ENCODE peak calls at places on chromosomes 11 and 22, in seven cellular contexts. One of them, this sample, is unnamed. For H3K4me1, the result is how much of the 10 kb centered on the place peaks cover.

GRCh38 chr22:46577361-46578249 is 40.2 kb upstream of the CELSR1 start:
- DNase-seq in tibial artery: peak
- DNase-seq in heart left ventricle: peak
- DNase-seq in lower lobe of right lung: peak
- DNase-seq in HCT116: no peak
- DNase-seq in GM12878: no peak
- DNase-seq in CD4-positive, CD25-positive, alpha-beta regulatory T cell: peak
- DNase-seq in this sample: no peak

GRCh38 chr11:108713076-108713790 is 48.4 kb downstream of the DDX10 start:
- DNase-seq in heart left ventricle: no peak
- DNase-seq in HCT116: no peak
- DNase-seq in lower lobe of right lung: no peak
- DNase-seq in GM12878: peak
- DNase-seq in CD4-positive, CD25-positive, alpha-beta regulatory T cell: no peak
- DNase-seq in tibial artery: no peak
- DNase-seq in this sample: no peak

GRCh38 chr11:112062923-112063322 is 10.9 kb downstream of the PIH1D2 start:
- DNase-seq in lower lobe of right lung: no peak
- DNase-seq in tibial artery: no peak
- DNase-seq in CD4-positive, CD25-positive, alpha-beta regulatory T cell: no peak
- DNase-seq in heart left ventricle: no peak
- DNase-seq in HCT116: no peak
- DNase-seq in GM12878: no peak
- DNase-seq in this sample: no peak

GRCh38 chr22:26482171-26482570 is 1.4 kb downstream of the HPS4 start:
- DNase-seq in heart left ventricle: no peak
- DNase-seq in tibial artery: no peak
- DNase-seq in lower lobe of right lung: no peak
- DNase-seq in GM12878: no peak
- DNase-seq in CD4-positive, CD25-positive, alpha-beta regulatory T cell: no peak
- DNase-seq in HCT116: no peak
- DNase-seq in this sample: no peak

GRCh38 chr11:70641366-70641765 is 243.0 kb downstream of the CTTN start:
- DNase-seq in heart left ventricle: no peak
- DNase-seq in CD4-positive, CD25-positive, alpha-beta regulatory T cell: no peak
- DNase-seq in HCT116: no peak
- DNase-seq in lower lobe of right lung: no peak
- DNase-seq in tibial artery: no peak
- DNase-seq in GM12878: no peak
- DNase-seq in this sample: no peak

GRCh38 chr11:2667940-2668339 is 31.9 kb downstream of the KCNQ1OT1 start:
- DNase-seq in lower lobe of right lung: no peak
- DNase-seq in tibial artery: no peak
- DNase-seq in heart left ventricle: no peak
- DNase-seq in CD4-positive, CD25-positive, alpha-beta regulatory T cell: no peak
- DNase-seq in GM12878: no peak
- DNase-seq in HCT116: no peak
- DNase-seq in this sample: peak

GRCh38 chr11:116348226-116348625 is 424.6 kb downstream of the BUD13 start:
- DNase-seq in heart left ventricle: no peak
- DNase-seq in GM12878: no peak
- DNase-seq in tibial artery: no peak
- DNase-seq in HCT116: no peak
- DNase-seq in CD4-positive, CD25-positive, alpha-beta regulatory T cell: no peak
- DNase-seq in lower lobe of right lung: no peak
- DNase-seq in this sample: no peak

GRCh38 chr22:47247609-47248240 is 485.3 kb downstream of the TBC1D22A start:
- DNase-seq in GM12878: no peak
- DNase-seq in heart left ventricle: no peak
- DNase-seq in tibial artery: no peak
- DNase-seq in lower lobe of right lung: no peak
- DNase-seq in CD4-positive, CD25-positive, alpha-beta regulatory T cell: no peak
- DNase-seq in HCT116: no peak
- DNase-seq in this sample: peak

GRCh38 chr22:38112361-38112760 is 1.9 kb upstream of the BAIAP2L2 start:
- DNase-seq in GM12878: no peak
- DNase-seq in HCT116: no peak
- DNase-seq in tibial artery: no peak
- DNase-seq in CD4-positive, CD25-positive, alpha-beta regulatory T cell: no peak
- DNase-seq in lower lobe of right lung: no peak
- DNase-seq in heart left ventricle: peak
- DNase-seq in this sample: no peak

GRCh38 chr11:92978226-92979111 is 9.0 kb downstream of the MTNR1B start:
- DNase-seq in lower lobe of right lung: no peak
- DNase-seq in GM12878: no peak
- DNase-seq in HCT116: no peak
- DNase-seq in tibial artery: no peak
- DNase-seq in heart left ventricle: no peak
- DNase-seq in CD4-positive, CD25-positive, alpha-beta regulatory T cell: no peak
- DNase-seq in this sample: no peak

GRCh38 chr11:77590194-77590591 is 440 bp downstream of the AQP11 start:
- DNase-seq in lower lobe of right lung: no peak
- DNase-seq in HCT116: no peak
- DNase-seq in CD4-positive, CD25-positive, alpha-beta regulatory T cell: peak
- DNase-seq in GM12878: no peak
- DNase-seq in heart left ventricle: peak
- DNase-seq in tibial artery: peak
- DNase-seq in this sample: no peak

GRCh38 chr22:39207141-39208012 is 37.4 kb downstream of the PDGFB start:
- DNase-seq in tibial artery: peak
- DNase-seq in GM12878: no peak
- DNase-seq in lower lobe of right lung: peak
- DNase-seq in HCT116: no peak
- DNase-seq in heart left ventricle: no peak
- DNase-seq in CD4-positive, CD25-positive, alpha-beta regulatory T cell: no peak
- DNase-seq in this sample: no peak

GRCh38 chr11:76790251-76790650 is 7.1 kb downstream of the TSKU start:
- DNase-seq in GM12878: no peak
- DNase-seq in CD4-positive, CD25-positive, alpha-beta regulatory T cell: no peak
- DNase-seq in HCT116: no peak
- DNase-seq in tibial artery: peak
- DNase-seq in lower lobe of right lung: no peak
- DNase-seq in heart left ventricle: no peak
- DNase-seq in this sample: no peak

GRCh38 chr11:553083-553948 is 7.2 kb downstream of the LMNTD2 start:
- DNase-seq in heart left ventricle: no peak
- DNase-seq in tibial artery: no peak
- DNase-seq in GM12878: no peak
- DNase-seq in lower lobe of right lung: no peak
- DNase-seq in CD4-positive, CD25-positive, alpha-beta regulatory T cell: no peak
- DNase-seq in HCT116: no peak
- DNase-seq in this sample: no peak

GRCh38 chr11:550021-550745 is 10.4 kb downstream of the LMNTD2 start:
- DNase-seq in GM12878: no peak
- DNase-seq in CD4-positive, CD25-positive, alpha-beta regulatory T cell: no peak
- DNase-seq in heart left ventricle: no peak
- DNase-seq in lower lobe of right lung: no peak
- DNase-seq in tibial artery: no peak
- DNase-seq in HCT116: no peak
- DNase-seq in this sample: no peak

GRCh38 chr11:550746-551085 is 9.8 kb downstream of the LMNTD2 start:
- DNase-seq in heart left ventricle: no peak
- DNase-seq in lower lobe of right lung: no peak
- DNase-seq in GM12878: no peak
- DNase-seq in tibial artery: no peak
- DNase-seq in CD4-positive, CD25-positive, alpha-beta regulatory T cell: no peak
- DNase-seq in HCT116: no peak
- DNase-seq in this sample: no peak

GRCh38 chr11:551131-551530 is 9.4 kb downstream of the LMNTD2 start:
- DNase-seq in tibial artery: no peak
- DNase-seq in GM12878: no peak
- DNase-seq in heart left ventricle: no peak
- DNase-seq in lower lobe of right lung: no peak
- DNase-seq in HCT116: no peak
- DNase-seq in CD4-positive, CD25-positive, alpha-beta regulatory T cell: no peak
- DNase-seq in this sample: no peak

DNA sequence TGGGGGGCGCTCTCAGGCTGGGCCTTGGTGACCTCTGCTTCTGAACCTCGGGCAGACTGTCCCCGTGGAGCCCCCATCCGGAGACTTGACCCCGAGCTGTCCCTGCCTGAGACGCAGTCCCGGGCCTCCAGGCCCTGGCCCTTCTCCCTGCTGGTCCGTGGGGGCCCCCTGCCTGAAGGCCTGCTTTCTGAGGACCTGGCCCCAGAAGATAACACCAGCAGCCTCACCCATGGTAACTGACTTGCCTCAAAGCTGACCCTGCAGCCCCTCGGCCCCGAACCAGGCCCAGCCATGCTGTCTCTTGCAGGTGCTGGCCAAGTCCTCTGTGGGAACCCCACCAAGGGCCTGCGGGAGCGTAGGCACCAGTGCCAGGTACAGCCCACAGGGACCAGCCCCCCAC is 8.9 kb downstream of the LMNTD2 start:
- DNase-seq in heart left ventricle: no peak
- DNase-seq in HCT116: no peak
- DNase-seq in GM12878: no peak
- DNase-seq in CD4-positive, CD25-positive, alpha-beta regulatory T cell: no peak
- DNase-seq in tibial artery: no peak
- DNase-seq in lower lobe of right lung: no peak
- DNase-seq in this sample: no peak
- H3K4me1 ChIP-seq in heart left ventricle: under half
- H3K4me1 ChIP-seq in HCT116: under half
- H3K4me1 ChIP-seq in GM12878: under half
- H3K4me1 ChIP-seq in CD4-positive, CD25-positive, alpha-beta regulatory T cell: under half
- H3K4me1 ChIP-seq in tibial artery: under half
- H3K4me1 ChIP-seq in lower lobe of right lung: under half
- H3K4me1 ChIP-seq in this sample: under half

GRCh38 chr11:128906185-128907065 is 15.3 kb downstream of the KCNJ5 start:
- DNase-seq in CD4-positive, CD25-positive, alpha-beta regulatory T cell: no peak
- DNase-seq in HCT116: no peak
- DNase-seq in tibial artery: no peak
- DNase-seq in GM12878: no peak
- DNase-seq in heart left ventricle: no peak
- DNase-seq in lower lobe of right lung: no peak
- DNase-seq in this sample: no peak
- H3K4me3 ChIP-seq in CD4-positive, CD25-positive, alpha-beta regulatory T cell: peak
- H3K4me3 ChIP-seq in HCT116: peak
- H3K4me3 ChIP-seq in tibial artery: peak
- H3K4me3 ChIP-seq in GM12878: peak
- H3K4me3 ChIP-seq in heart left ventricle: no peak
- H3K4me3 ChIP-seq in lower lobe of right lung: peak
- H3K4me3 ChIP-seq in this sample: peak

GRCh38 chr11:130737866-130738431 is 178.3 kb downstream of the SNX19 start:
- DNase-seq in lower lobe of right lung: no peak
- DNase-seq in tibial artery: no peak
- DNase-seq in GM12878: no peak
- DNase-seq in CD4-positive, CD25-positive, alpha-beta regulatory T cell: no peak
- DNase-seq in heart left ventricle: peak
- DNase-seq in HCT116: no peak
- DNase-seq in this sample: no peak

GRCh38 chr11:130738618-130739017 is 177.7 kb downstream of the SNX19 start:
- DNase-seq in heart left ventricle: no peak
- DNase-seq in HCT116: no peak
- DNase-seq in tibial artery: no peak
- DNase-seq in CD4-positive, CD25-positive, alpha-beta regulatory T cell: no peak
- DNase-seq in lower lobe of right lung: no peak
- DNase-seq in GM12878: no peak
- DNase-seq in this sample: no peak

GRCh38 chr11:130732476-130732875 is 183.8 kb downstream of the SNX19 start:
- DNase-seq in lower lobe of right lung: no peak
- DNase-seq in HCT116: no peak
- DNase-seq in GM12878: no peak
- DNase-seq in heart left ventricle: no peak
- DNase-seq in CD4-positive, CD25-positive, alpha-beta regulatory T cell: no peak
- DNase-seq in tibial artery: no peak
- DNase-seq in this sample: no peak

GRCh38 chr11:130740819-130741218 is 175.5 kb downstream of the SNX19 start:
- DNase-seq in GM12878: no peak
- DNase-seq in HCT116: no peak
- DNase-seq in tibial artery: no peak
- DNase-seq in lower lobe of right lung: no peak
- DNase-seq in CD4-positive, CD25-positive, alpha-beta regulatory T cell: no peak
- DNase-seq in heart left ventricle: no peak
- DNase-seq in this sample: no peak

DNA sequence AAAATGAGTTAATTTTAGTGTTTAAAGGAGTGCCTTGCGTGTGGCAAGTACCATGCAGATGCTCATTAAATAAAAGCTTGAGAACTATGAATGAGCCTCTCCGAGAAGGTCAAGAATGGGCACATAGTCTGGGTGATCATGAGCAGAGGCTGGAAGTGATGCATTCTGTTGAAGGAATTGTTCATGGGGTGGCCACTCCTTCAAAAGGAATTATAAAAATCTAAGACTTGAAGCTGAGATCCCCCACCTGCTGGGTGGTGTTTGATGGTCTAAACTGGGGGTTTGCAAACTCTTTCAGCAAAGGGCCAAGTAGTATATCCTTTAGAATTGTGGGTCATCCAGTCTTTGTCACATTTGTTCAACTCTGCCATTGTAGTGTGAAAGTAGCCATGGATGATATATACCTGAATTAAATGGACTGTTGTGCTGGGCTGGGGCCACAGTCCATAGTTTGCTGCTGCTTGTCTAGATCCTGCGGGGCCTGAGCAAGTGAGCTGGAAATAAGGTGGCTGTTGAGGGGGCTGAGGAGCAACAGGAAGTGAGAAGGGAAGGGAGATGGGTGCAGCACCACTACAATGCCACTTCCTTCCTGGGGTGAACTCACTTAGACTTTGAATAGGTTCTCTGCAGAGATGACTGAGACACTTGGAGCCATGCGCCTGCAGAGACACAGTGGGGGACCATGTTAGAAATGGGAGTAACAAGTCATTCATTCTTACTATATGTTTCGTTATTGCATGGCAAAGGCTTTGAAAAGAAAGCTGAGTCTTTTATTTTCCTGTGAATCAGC is 179.0 kb downstream of the SNX19 start:
- DNase-seq in HCT116: no peak
- DNase-seq in tibial artery: no peak
- DNase-seq in lower lobe of right lung: no peak
- DNase-seq in CD4-positive, CD25-positive, alpha-beta regulatory T cell: no peak
- DNase-seq in heart left ventricle: no peak
- DNase-seq in GM12878: no peak
- DNase-seq in this sample: no peak
- H3K27ac ChIP-seq in HCT116: no peak
- H3K27ac ChIP-seq in tibial artery: no peak
- H3K27ac ChIP-seq in lower lobe of right lung: no peak
- H3K27ac ChIP-seq in CD4-positive, CD25-positive, alpha-beta regulatory T cell: no peak
- H3K27ac ChIP-seq in heart left ventricle: peak
- H3K27ac ChIP-seq in GM12878: no peak
- H3K27ac ChIP-seq in this sample: peak

GRCh38 chr11:73997120-73997772 is 11.6 kb downstream of the UCP3 start:
- DNase-seq in lower lobe of right lung: no peak
- DNase-seq in HCT116: no peak
- DNase-seq in GM12878: no peak
- DNase-seq in CD4-positive, CD25-positive, alpha-beta regulatory T cell: no peak
- DNase-seq in heart left ventricle: no peak
- DNase-seq in tibial artery: no peak
- DNase-seq in this sample: no peak

GRCh38 chr11:73996161-73996747 is 12.6 kb downstream of the UCP3 start:
- DNase-seq in tibial artery: no peak
- DNase-seq in GM12878: no peak
- DNase-seq in lower lobe of right lung: no peak
- DNase-seq in HCT116: no peak
- DNase-seq in CD4-positive, CD25-positive, alpha-beta regulatory T cell: no peak
- DNase-seq in heart left ventricle: no peak
- DNase-seq in this sample: no peak

GRCh38 chr11:73991471-73992006 is 8.9 kb upstream of the UCP2 start:
- DNase-seq in HCT116: no peak
- DNase-seq in lower lobe of right lung: no peak
- DNase-seq in heart left ventricle: no peak
- DNase-seq in tibial artery: no peak
- DNase-seq in CD4-positive, CD25-positive, alpha-beta regulatory T cell: no peak
- DNase-seq in GM12878: peak
- DNase-seq in this sample: no peak

GRCh38 chr11:73995731-73996130 is 13.1 kb upstream of the UCP2 start:
- DNase-seq in lower lobe of right lung: no peak
- DNase-seq in GM12878: no peak
- DNase-seq in heart left ventricle: no peak
- DNase-seq in tibial artery: no peak
- DNase-seq in HCT116: no peak
- DNase-seq in CD4-positive, CD25-positive, alpha-beta regulatory T cell: peak
- DNase-seq in this sample: no peak

GRCh38 chr11:73995247-73995646 is 12.6 kb upstream of the UCP2 start:
- DNase-seq in GM12878: no peak
- DNase-seq in tibial artery: no peak
- DNase-seq in CD4-positive, CD25-positive, alpha-beta regulatory T cell: peak
- DNase-seq in lower lobe of right lung: no peak
- DNase-seq in HCT116: no peak
- DNase-seq in heart left ventricle: no peak
- DNase-seq in this sample: no peak
- H3K4me1 ChIP-seq in GM12878: half or more
- H3K4me1 ChIP-seq in tibial artery: under half
- H3K4me1 ChIP-seq in CD4-positive, CD25-positive, alpha-beta regulatory T cell: half or more
- H3K4me1 ChIP-seq in lower lobe of right lung: under half
- H3K4me1 ChIP-seq in HCT116: under half
- H3K4me1 ChIP-seq in heart left ventricle: under half
- H3K4me1 ChIP-seq in this sample: under half